ENCODE peak calls at places on chromosomes 16 and 17, in six cellular contexts. H is OCI-LY7, M is hepatocyte, B is neural progenitor cell, Z is GM23338, G is PC-3. Q is an unnamed sample.

GRCh38 chr17:17106716-17107115 is 64.5 kb downstream of the MPRIP start:
- DNase-seq in H (no peak), M (no peak), B (no peak), Z (no peak), G (no peak), Q (no peak)

GRCh38 chr16:81190667-81191066 is 47.8 kb upstream of the BCO1 start:
- DNase-seq in H (no peak), M (no peak), B (no peak), Z (no peak), G (peak; percentile 54), Q (peak; percentile 61)

GRCh38 chr17:45149669-45150603 is 1.7 kb downstream of the HEXIM1 start:
- DNase-seq in H (peak; percentile 43), M (peak; percentile 76), B (peak; percentile 66), Z (peak; percentile 59), G (peak; percentile 68), Q (peak; percentile 86)

GRCh38 chr17:6755731-6756184 is at the start of gene XAF1:
- DNase-seq in H (peak; percentile 27), M (no peak), B (no peak), Z (no peak), G (no peak), Q (peak; percentile 79)

GRCh38 chr16:74888227-74888862 is 96.6 kb downstream of the WDR59 start:
- DNase-seq in H (no peak), M (no peak), B (no peak), Z (no peak), G (no peak), Q (no peak)

GRCh38 chr16:53041196-53041977 is 11.3 kb downstream of the CHD9NB start:
- DNase-seq in H (no peak), M (peak; percentile 62), B (peak; percentile 40), Z (peak; percentile 59), G (no peak), Q (no peak)

GRCh38 chr16:86768231-86768791 is 190.0 kb downstream of the FOXL1 start:
- DNase-seq in H (no peak), M (no peak), B (no peak), Z (peak; percentile 43), G (no peak), Q (peak; percentile 51)

GRCh38 chr17:60524463-60525346 is 1.3 kb downstream of the APPBP2 start:
- DNase-seq in H (peak; percentile 5), M (peak; percentile 13), B (no peak), Z (no peak), G (peak; percentile 23), Q (peak; percentile 57)

GRCh38 chr17:39705786-39706348 is 6.0 kb downstream of the ERBB2 start:
- DNase-seq in H (no peak), M (no peak), B (no peak), Z (no peak), G (peak; percentile 88), Q (no peak)

GRCh38 chr16:66273036-66273435 is 93.5 kb upstream of the CDH5 start:
- DNase-seq in H (no peak), M (peak; percentile 3), B (no peak), Z (no peak), G (no peak), Q (no peak)

GRCh38 chr16:21264226-21265036 is 13.7 kb downstream of the CRYM start:
- DNase-seq in H (no peak), M (peak; percentile 48), B (peak; percentile 34), Z (no peak), G (no peak), Q (peak; percentile 62)

GRCh38 chr17:12983986-12984932 is 33.6 kb downstream of the ELAC2 start:
- DNase-seq in H (no peak), M (no peak), B (no peak), Z (no peak), G (peak; percentile 65), Q (peak; percentile 98)

GRCh38 chr17:45994987-45995386 is 4.1 kb upstream of the STH start:
- DNase-seq in H (no peak), M (no peak), B (no peak), Z (no peak), G (no peak), Q (no peak)

GRCh38 chr17:43822566-43823190 is 10.3 kb downstream of the MPP3 start:
- DNase-seq in H (no peak), M (no peak), B (no peak), Z (no peak), G (no peak), Q (no peak)

GRCh38 chr16:30434852-30435251 is 5.0 kb upstream of the DCTPP1 start:
- DNase-seq in H (no peak), M (no peak), B (no peak), Z (no peak), G (no peak), Q (no peak)

GRCh38 chr17:21252875-21253645 is at the start of gene NATD1:
- DNase-seq in H (peak; percentile 90), M (peak; percentile 92), B (peak; percentile 96), Z (peak; percentile 97), G (peak; percentile 75), Q (peak; percentile 93)

GRCh38 chr17:80872011-80872929 is 119.4 kb upstream of the CHMP6 start:
- DNase-seq in H (no peak), M (no peak), B (no peak), Z (no peak), G (no peak), Q (no peak)
- TF ChIP-seq EZH2phosphoT487 in H (no peak), M (no peak), B (no peak), Z (no peak), G (no peak), Q (no peak)

GRCh38 chr17:8672326-8672725 is 41.8 kb upstream of the MYH10 start:
- DNase-seq in H (no peak), M (no peak), B (no peak), Z (no peak), G (no peak), Q (no peak)

GRCh38 chr17:8679136-8679535 is 48.6 kb upstream of the MYH10 start:
- DNase-seq in H (no peak), M (no peak), B (no peak), Z (no peak), G (no peak), Q (peak; percentile 31)

GRCh38 chr17:8673621-8674020 is 43.1 kb upstream of the MYH10 start:
- DNase-seq in H (peak; percentile 8), M (no peak), B (no peak), Z (no peak), G (no peak), Q (peak; percentile 91)

GRCh38 chr17:8674344-8675305 is 44.1 kb upstream of the MYH10 start:
- DNase-seq in H (no peak), M (no peak), B (no peak), Z (peak; percentile 36), G (no peak), Q (peak; percentile 55)

DNA sequence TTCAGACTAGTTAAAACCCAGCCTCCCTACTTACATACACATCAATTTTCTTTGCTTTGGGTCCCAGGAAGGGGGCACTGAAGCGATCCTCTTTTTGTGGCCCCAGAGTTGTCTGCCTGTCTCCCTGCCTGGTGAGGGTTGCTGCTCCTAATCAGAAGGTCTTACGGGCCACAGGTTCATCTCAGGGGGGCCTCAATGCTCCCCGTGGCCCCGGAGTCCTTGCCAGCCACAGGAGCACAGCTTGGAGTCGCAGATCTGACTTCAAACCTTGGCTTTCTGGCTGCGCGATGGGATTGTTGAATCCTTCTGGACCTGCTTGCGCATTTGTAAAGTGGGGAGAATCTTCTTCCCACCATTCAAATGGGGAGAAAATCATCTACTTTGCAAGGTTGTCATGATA is 44.8 kb upstream of the MYH10 start:
- DNase-seq in H (no peak), M (no peak), B (no peak), Z (no peak), G (no peak), Q (no peak)
- H3K27ac ChIP-seq in H (no peak overlapping the region), M (peak overlapping the region; percentile 57), B (no peak overlapping the region), Z (no peak overlapping the region), G (no peak overlapping the region), Q (no peak overlapping the region)

GRCh38 chr17:50638572-50638850 is 3.8 kb downstream of the ABCC3 start:
- DNase-seq in H (no peak), M (no peak), B (no peak), Z (no peak), G (peak; percentile 94), Q (peak; percentile 83)

GRCh38 chr17:50640701-50641338 is 6.1 kb downstream of the ABCC3 start:
- DNase-seq in H (no peak), M (no peak), B (no peak), Z (no peak), G (peak; percentile 51), Q (peak; percentile 53)

GRCh38 chr17:50637829-50638571 is 3.3 kb downstream of the ABCC3 start:
- DNase-seq in H (no peak), M (no peak), B (no peak), Z (no peak), G (peak; percentile 62), Q (no peak)

GRCh38 chr17:50641339-50641725 is 6.7 kb downstream of the ABCC3 start:
- DNase-seq in H (no peak), M (no peak), B (no peak), Z (no peak), G (no peak), Q (no peak)

DNA sequence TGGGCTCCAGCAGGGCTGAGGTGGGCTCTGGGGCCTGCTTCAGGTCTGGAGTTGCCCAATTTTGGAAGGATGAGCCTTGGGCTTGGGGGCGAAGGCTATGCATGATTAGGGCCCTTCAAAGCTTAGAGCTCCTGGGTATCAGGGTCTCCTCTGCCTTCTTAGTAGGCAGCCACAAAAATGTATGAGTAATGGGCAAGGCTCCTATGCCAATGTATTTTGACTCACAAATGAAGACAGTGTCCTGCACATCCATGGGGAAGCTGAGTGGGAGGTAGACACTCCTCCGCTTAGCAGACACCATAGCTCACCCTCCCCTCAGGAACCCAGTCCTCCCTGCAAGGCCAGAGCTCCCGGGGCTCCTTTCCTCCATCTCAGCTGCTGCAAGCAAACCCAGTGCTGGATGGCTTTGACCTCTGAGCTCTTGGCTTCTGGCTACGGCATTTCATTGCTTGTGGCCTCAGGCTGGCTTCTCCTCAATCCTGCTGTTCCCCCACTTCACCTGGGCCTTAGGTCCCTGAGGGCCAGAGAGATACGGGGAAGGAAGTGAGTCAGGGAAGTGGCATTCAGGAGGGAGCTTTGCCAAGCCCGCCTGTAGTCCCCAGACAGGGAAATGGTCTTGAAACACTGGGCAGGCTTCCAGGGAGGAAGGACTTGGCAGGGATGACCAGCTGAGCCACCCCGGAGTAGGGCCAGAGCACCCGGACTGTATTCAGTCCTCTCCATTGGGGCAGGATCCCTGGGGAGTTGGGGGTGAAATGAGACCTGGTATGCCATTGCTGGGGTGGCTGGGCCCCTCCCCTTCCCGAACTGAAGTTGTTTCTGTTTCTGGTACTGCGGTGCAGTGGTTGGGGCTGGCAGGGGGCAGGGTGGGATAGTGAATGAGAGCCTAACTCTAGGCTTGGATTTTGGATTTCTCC is 4.4 kb downstream of the ABCC3 start:
- DNase-seq in H (no peak), M (peak; percentile 85), B (no peak), Z (no peak), G (peak; percentile 100), Q (peak; percentile 98)
- TF ChIP-seq EZH2phosphoT487 in H (no peak), M (no peak), B (no peak), Z (no peak), G (no peak), Q (no peak)

DNA sequence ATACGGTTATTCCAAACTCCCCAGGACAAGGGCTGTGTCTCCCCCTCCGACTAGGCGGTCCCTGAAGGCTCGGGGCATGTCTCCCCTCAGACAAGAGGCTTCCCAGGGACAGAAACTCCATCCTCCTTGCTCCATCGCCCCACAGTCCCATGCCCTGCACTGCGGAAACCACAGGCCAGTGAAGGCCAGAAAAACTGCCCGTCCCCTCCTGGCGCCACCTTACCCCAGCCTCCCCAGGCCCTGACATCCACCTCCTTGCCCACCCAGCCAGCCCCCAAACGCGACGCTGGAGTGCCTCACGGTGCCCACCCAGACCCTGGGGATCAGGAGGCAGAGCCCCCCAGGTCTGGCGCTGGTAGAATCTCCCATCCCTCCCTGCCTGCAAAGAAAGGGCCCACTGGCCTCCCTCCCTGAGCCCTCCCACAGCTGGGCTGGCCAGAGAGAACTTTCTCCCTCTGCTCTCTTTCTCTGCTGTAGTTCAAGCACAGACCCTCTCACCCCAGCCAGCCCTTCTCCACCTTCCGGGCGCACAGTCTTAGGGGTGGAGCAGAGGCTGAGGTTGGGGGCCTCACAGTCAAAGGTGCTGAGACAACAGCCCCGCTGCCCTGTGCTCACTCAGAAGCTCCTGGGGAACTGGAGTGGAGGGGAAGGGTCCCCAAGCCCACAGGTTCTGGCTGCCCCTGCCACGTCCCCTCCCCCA is 30.7 kb upstream of the KRT17 start:
- DNase-seq in H (no peak), M (no peak), B (no peak), Z (no peak), G (no peak), Q (no peak)
- H3K27ac ChIP-seq in H (no peak overlapping the region), M (peak overlapping the region; percentile 98), B (no peak overlapping the region), Z (no peak overlapping the region), G (peak overlapping the region; percentile 95), Q (no peak overlapping the region)